ENCODE peak calls at places on chromosomes 7 and 10, in ten cellular contexts. F, Q, E, U, J, R, B, L, Z and T are unnamed samples.

GRCh38 chr10:111137012-111137411 is 60.2 kb downstream of the ADRA2A start:
- DNase-seq in F (no peak), Q (no peak), E (no peak), U (no peak), J (no peak), R (peak; percentile 39), B (no peak), L (no peak), Z (peak; percentile 46), T (no peak)

GRCh38 chr10:61781969-61782403 is 119.3 kb downstream of the CABCOCO1 start:
- DNase-seq in F (peak; percentile 56), Q (no peak), E (no peak), U (no peak), J (peak; percentile 55), R (no peak), B (no peak), L (no peak), Z (no peak), T (no peak)

GRCh38 chr10:117996709-117997108 is 50.0 kb downstream of the RAB11FIP2 start:
- DNase-seq in F (no peak), Q (no peak), E (no peak), U (no peak), J (no peak), R (no peak), B (no peak), L (no peak), Z (no peak), T (no peak)

GRCh38 chr10:76149602-76150138 is 718.2 kb downstream of the LRMDA start:
- DNase-seq in F (no peak), Q (no peak), E (no peak), U (no peak), J (no peak), R (no peak), B (no peak), L (no peak), Z (no peak), T (no peak)

GRCh38 chr10:68208424-68209042 is 23.4 kb downstream of the ATOH7 start:
- DNase-seq in F (peak; percentile 82), Q (no peak), E (no peak), U (peak; percentile 23), J (peak; percentile 69), R (peak; percentile 90), B (peak; percentile 45), L (no peak), Z (peak; percentile 82), T (no peak)

GRCh38 chr10:45514283-45515270 is 140.6 kb downstream of the ALOX5 start:
- DNase-seq in F (peak; percentile 22), Q (no peak), E (no peak), U (no peak), J (peak; percentile 26), R (no peak), B (no peak), L (no peak), Z (no peak), T (no peak)

GRCh38 chr7:140053812-140054539 is 8.8 kb downstream of the PARP12 start:
- DNase-seq in F (no peak), Q (no peak), E (no peak), U (no peak), J (no peak), R (no peak), B (peak; percentile 60), L (no peak), Z (no peak), T (no peak)

GRCh38 chr7:23530901-23531793 is 634 bp downstream of the TRA2A start:
- DNase-seq in F (peak; percentile 70), Q (peak; percentile 90), E (peak; percentile 31), U (no peak), J (peak; percentile 62), R (peak; percentile 70), B (peak; percentile 43), L (peak; percentile 7), Z (peak; percentile 53), T (peak; percentile 61)

GRCh38 chr7:117872565-117873055 is 631 bp downstream of the CTTNBP2 start:
- DNase-seq in F (no peak), Q (peak; percentile 86), E (peak; percentile 37), U (no peak), J (peak; percentile 24), R (no peak), B (peak; percentile 13), L (no peak), Z (peak; percentile 27), T (no peak)

GRCh38 chr10:71014021-71014782 is 125.8 kb upstream of the PCBD1 start:
- DNase-seq in F (no peak), Q (no peak), E (no peak), U (no peak), J (no peak), R (no peak), B (no peak), L (no peak), Z (no peak), T (no peak)
- TF ChIP-seq CTCF in F (no peak), Q (no peak), E (no peak), U (no peak), J (no peak), R (no peak), B (no peak), L (no peak), Z (no peak), T (no peak)

GRCh38 chr7:95686109-95686508 is 86.2 kb upstream of the DYNC1I1 start:
- DNase-seq in F (peak; percentile 74), Q (no peak), E (peak; percentile 46), U (peak; percentile 25), J (peak; percentile 38), R (peak; percentile 81), B (no peak), L (peak; percentile 11), Z (peak; percentile 18), T (peak; percentile 44)
- TF ChIP-seq CTCF in F (peak; percentile 29), Q (no peak), E (peak; percentile 58), U (peak; percentile 54), J (peak; percentile 55), R (peak; percentile 89), B (peak; percentile 20), L (peak; percentile 46), Z (peak; percentile 20), T (peak; percentile 70)

GRCh38 chr7:28096713-28097112 is 83.9 kb downstream of the JAZF1 start:
- DNase-seq in F (peak; percentile 80), Q (no peak), E (no peak), U (no peak), J (peak; percentile 52), R (peak; percentile 63), B (peak; percentile 65), L (peak; percentile 57), Z (peak; percentile 33), T (peak; percentile 58)
- TF ChIP-seq CTCF in F (peak; percentile 77), Q (no peak), E (peak; percentile 88), U (peak; percentile 77), J (peak; percentile 70), R (peak; percentile 92), B (peak; percentile 73), L (peak; percentile 79), Z (peak; percentile 77), T (peak; percentile 96)

GRCh38 chr10:84214046-84214572 is 11.2 kb downstream of the LRIT2 start:
- DNase-seq in F (no peak), Q (peak; percentile 83), E (no peak), U (no peak), J (no peak), R (peak; percentile 25), B (no peak), L (no peak), Z (peak; percentile 21), T (no peak)
- TF ChIP-seq CTCF in F (no peak), Q (no peak), E (no peak), U (no peak), J (no peak), R (no peak), B (no peak), L (no peak), Z (no peak), T (no peak)

GRCh38 chr7:27128776-27129728 is 1.5 kb downstream of the HOXA4 start:
- DNase-seq in F (no peak), Q (peak; percentile 84), E (no peak), U (no peak), J (peak; percentile 32), R (no peak), B (no peak), L (no peak), Z (no peak), T (no peak)
- TF ChIP-seq CTCF in F (no peak), Q (no peak), E (no peak), U (no peak), J (no peak), R (no peak), B (no peak), L (no peak), Z (no peak), T (no peak)

GRCh38 chr7:130095812-130096211 is 25.5 kb downstream of the KLHDC10 start:
- DNase-seq in F (peak; percentile 45), Q (no peak), E (no peak), U (no peak), J (peak; percentile 44), R (no peak), B (no peak), L (peak; percentile 32), Z (no peak), T (peak; percentile 59)

GRCh38 chr7:130099331-130099730 is 29.0 kb downstream of the KLHDC10 start:
- DNase-seq in F (no peak), Q (no peak), E (no peak), U (no peak), J (no peak), R (no peak), B (no peak), L (no peak), Z (no peak), T (no peak)

GRCh38 chr7:130091999-130092398 is 21.7 kb downstream of the KLHDC10 start:
- DNase-seq in F (no peak), Q (no peak), E (no peak), U (no peak), J (no peak), R (no peak), B (no peak), L (no peak), Z (no peak), T (no peak)

GRCh38 chr7:130092598-130092997 is 22.3 kb downstream of the KLHDC10 start:
- DNase-seq in F (no peak), Q (no peak), E (no peak), U (no peak), J (no peak), R (no peak), B (no peak), L (no peak), Z (no peak), T (no peak)

GRCh38 chr7:130096243-130096827 is 26.0 kb downstream of the KLHDC10 start:
- DNase-seq in F (no peak), Q (no peak), E (no peak), U (no peak), J (no peak), R (no peak), B (no peak), L (no peak), Z (no peak), T (no peak)
- TF ChIP-seq CTCF in F (no peak), Q (no peak), E (peak; percentile 10), U (peak; percentile 27), J (peak; percentile 36), R (peak; percentile 39), B (no peak), L (peak; percentile 44), Z (no peak), T (peak; percentile 71)

GRCh38 chr7:88344956-88345832 is 38.5 kb upstream of the STEAP4 start:
- DNase-seq in F (peak; percentile 27), Q (no peak), E (peak; percentile 37), U (no peak), J (peak; percentile 25), R (peak; percentile 43), B (no peak), L (peak; percentile 0), Z (peak; percentile 67), T (no peak)
- TF ChIP-seq CTCF in F (peak; percentile 58), Q (no peak), E (peak; percentile 36), U (peak; percentile 81), J (peak; percentile 50), R (peak; percentile 42), B (peak; percentile 57), L (peak; percentile 41), Z (no peak), T (no peak)